ENCODE peak calls at places on chromosomes 12 and 14, in seven cellular contexts. Q is HTR-8/SVneo; G is PC-3; P is stimulated activated CD4-positive, alpha-beta T cell treated with anti-CD3 and anti-CD28 coated beads, Interleukin-4, amount 100 ng/mL, for 1 hour; X is NCI-H774; D is activated CD4-positive, alpha-beta T cell treated with anti-CD3 and anti-CD28 coated beads for 4 hours; Y is stromal cell of bone marrow. H is an unnamed sample.

GRCh38 chr12:105455250-105455649 is 124.8 kb downstream of the C12orf75 start:
- DNase-seq in Q (no peak), G (peak; percentile 94), P (no peak), X (no peak), D (no peak), Y (no peak), H (no peak)

GRCh38 chr12:40106202-40106533 is 287 bp upstream of the SLC2A13 start:
- DNase-seq in Q (no peak), G (no peak), P (no peak), X (no peak), D (no peak), Y (no peak), H (no peak)

GRCh38 chr14:50047274-50047676 is 69.1 kb downstream of the VCPKMT start:
- DNase-seq in Q (no peak), G (peak; percentile 80), P (no peak), X (no peak), D (no peak), Y (no peak), H (no peak)

GRCh38 chr14:104390941-104391901 is 188.3 kb upstream of the C14orf180 start:
- DNase-seq in Q (no peak), G (no peak), P (no peak), X (no peak), D (no peak), Y (no peak), H (no peak)

GRCh38 chr14:73696466-73697390 is 17.5 kb downstream of the PNMA1 start:
- DNase-seq in Q (peak; percentile 71), G (peak; percentile 97), P (no peak), X (no peak), D (no peak), Y (peak; percentile 71), H (no peak)

GRCh38 chr14:91154851-91155625 is 41.2 kb downstream of the DGLUCY start:
- DNase-seq in Q (no peak), G (peak; percentile 70), P (peak; percentile 10), X (peak; percentile 18), D (no peak), Y (peak; percentile 32), H (peak; percentile 54)

GRCh38 chr12:52035926-52036325 is 15.3 kb upstream of the NR4A1 start:
- DNase-seq in Q (no peak), G (no peak), P (no peak), X (no peak), D (no peak), Y (no peak), H (no peak)

GRCh38 chr14:102592969-102593840 is 756 bp downstream of the RCOR1 start:
- DNase-seq in Q (no peak), G (peak; percentile 28), P (peak; percentile 62), X (no peak), D (peak; percentile 63), Y (peak; percentile 23), H (no peak)

GRCh38 chr12:114529956-114530355 is 124.0 kb upstream of the TBX5 start:
- DNase-seq in Q (no peak), G (no peak), P (no peak), X (no peak), D (no peak), Y (no peak), H (no peak)

GRCh38 chr12:96233941-96234461 is 39.8 kb downstream of the ELK3 start:
- DNase-seq in Q (no peak), G (no peak), P (no peak), X (no peak), D (no peak), Y (peak; percentile 97), H (peak; percentile 75)

GRCh38 chr14:96635850-96636249 is 133.7 kb downstream of the PAPOLA start:
- DNase-seq in Q (no peak), G (peak; percentile 19), P (no peak), X (no peak), D (no peak), Y (no peak), H (no peak)

GRCh38 chr12:108596854-108597558 is 878 bp downstream of the TMEM119 start:
- DNase-seq in Q (no peak), G (no peak), P (no peak), X (no peak), D (no peak), Y (no peak), H (no peak)

GRCh38 chr12:114686421-114687268 is 2.7 kb upstream of the TBX3 start:
- DNase-seq in Q (no peak), G (no peak), P (no peak), X (no peak), D (no peak), Y (no peak), H (no peak)

GRCh38 chr12:123384318-123384993 is 524 bp downstream of the KMT5A start:
- DNase-seq in Q (no peak), G (peak; percentile 11), P (peak; percentile 10), X (no peak), D (no peak), Y (no peak), H (no peak)

GRCh38 chr12:106288510-106289195 is 13.9 kb upstream of the TCP11L2 start:
- DNase-seq in Q (peak; percentile 29), G (peak; percentile 97), P (peak; percentile 30), X (no peak), D (peak; percentile 21), Y (peak; percentile 80), H (no peak)

GRCh38 chr12:89707992-89708792 is 446 bp downstream of the ATP2B1 start:
- DNase-seq in Q (no peak), G (peak; percentile 21), P (peak; percentile 52), X (peak; percentile 62), D (peak; percentile 53), Y (no peak), H (no peak)

GRCh38 chr12:77772606-77773298 is 57.9 kb upstream of the NAV3 start:
- DNase-seq in Q (no peak), G (no peak), P (no peak), X (no peak), D (no peak), Y (no peak), H (no peak)

GRCh38 chr12:41190360-41190759 is 2.2 kb downstream of the PDZRN4 start:
- DNase-seq in Q (no peak), G (peak; percentile 44), P (no peak), X (peak; percentile 36), D (no peak), Y (no peak), H (no peak)

GRCh38 chr12:22321620-22322019 is 12.9 kb downstream of the ST8SIA1 start:
- DNase-seq in Q (no peak), G (peak; percentile 7), P (peak; percentile 20), X (no peak), D (peak; percentile 15), Y (no peak), H (no peak)

GRCh38 chr12:14417717-14418116 is 52.2 kb downstream of the ATF7IP start:
- DNase-seq in Q (peak; percentile 33), G (peak; percentile 54), P (peak; percentile 60), X (no peak), D (peak; percentile 53), Y (peak; percentile 79), H (no peak)

GRCh38 chr12:116046039-116046438 is 231.5 kb downstream of the MED13L start:
- DNase-seq in Q (no peak), G (no peak), P (no peak), X (no peak), D (no peak), Y (no peak), H (no peak)

GRCh38 chr12:108239378-108239777 is 99.7 kb downstream of the CMKLR1 start:
- DNase-seq in Q (no peak), G (no peak), P (no peak), X (no peak), D (no peak), Y (no peak), H (no peak)

GRCh38 chr12:43586646-43587245 is 34.7 kb upstream of the ADAMTS20 start:
- DNase-seq in Q (no peak), G (no peak), P (no peak), X (no peak), D (no peak), Y (no peak), H (no peak)

GRCh38 chr12:94460594-94460959 is 910 bp upstream of the CEP83 start:
- DNase-seq in Q (no peak), G (peak; percentile 7), P (no peak), X (no peak), D (no peak), Y (no peak), H (no peak)

GRCh38 chr12:13069380-13069779 is 25.2 kb downstream of the FAM234B start:
- DNase-seq in Q (no peak), G (no peak), P (no peak), X (no peak), D (no peak), Y (no peak), H (no peak)

GRCh38 chr14:24143511-24143910 is 2.1 kb upstream of the EMC9 start:
- DNase-seq in Q (no peak), G (no peak), P (no peak), X (no peak), D (no peak), Y (peak; percentile 44), H (no peak)

GRCh38 chr12:64733857-64734256 is 25.3 kb downstream of the GNS start:
- DNase-seq in Q (peak; percentile 54), G (peak; percentile 99), P (no peak), X (peak; percentile 47), D (no peak), Y (no peak), H (no peak)

H was measured in omental fat pad.